ENCODE peak calls at places on chromosome 4, in eight cellular contexts. J is cardiac muscle cell; L is left lung; R is neuronal stem cell; A is gastrocnemius medialis; H is esophagus squamous epithelium; C is Peyer's patch; W is CD4-positive, alpha-beta T cell. S is an unnamed sample.

GRCh38 chr4:2515835-2516550 is 20.5 kb upstream of the FAM193A start:
- DNase-seq in J (peak; percentile 36), L (no peak), R (no peak), A (peak; percentile 39), H (no peak), C (no peak), W (no peak), S (no peak)

GRCh38 chr4:156778606-156779005 is 193.0 kb downstream of the PDGFC start:
- DNase-seq in J (peak; percentile 80), L (no peak), R (no peak), A (no peak), H (no peak), C (no peak), W (no peak), S (no peak)

GRCh38 chr4:110106946-110107325 is 91.5 kb downstream of the ELOVL6 start:
- DNase-seq in J (peak; percentile 67), L (no peak), R (no peak), A (no peak), H (no peak), C (no peak), W (no peak), S (no peak)

GRCh38 chr4:157521916-157522315 is 301.4 kb downstream of the GRIA2 start:
- DNase-seq in J (peak; percentile 12), L (no peak), R (no peak), A (no peak), H (no peak), C (no peak), W (no peak), S (no peak)

GRCh38 chr4:99968330-99968729 is 18.3 kb upstream of the H2AZ1 start:
- DNase-seq in J (peak; percentile 12), L (no peak), R (no peak), A (no peak), H (no peak), C (no peak), W (no peak), S (no peak)

GRCh38 chr4:147597561-147597960 is 19.6 kb upstream of the TMEM184C start:
- DNase-seq in J (no peak), L (no peak), R (no peak), A (no peak), H (no peak), C (no peak), W (no peak), S (no peak)

GRCh38 chr4:43932448-43932847 is 516.2 kb downstream of the KCTD8 start:
- DNase-seq in J (no peak), L (no peak), R (no peak), A (no peak), H (no peak), C (no peak), W (no peak), S (no peak)

GRCh38 chr4:8676676-8677075 is 84.1 kb downstream of the CPZ start:
- DNase-seq in J (no peak), L (no peak), R (no peak), A (no peak), H (no peak), C (no peak), W (no peak), S (no peak)

GRCh38 chr4:183798249-183798920 is 106.7 kb upstream of the STOX2 start:
- DNase-seq in J (no peak), L (no peak), R (no peak), A (no peak), H (no peak), C (no peak), W (no peak), S (no peak)

GRCh38 chr4:183798921-183799307 is 106.2 kb upstream of the STOX2 start:
- DNase-seq in J (no peak), L (no peak), R (no peak), A (no peak), H (no peak), C (no peak), W (no peak), S (no peak)

GRCh38 chr4:183797445-183798248 is 107.5 kb upstream of the STOX2 start:
- DNase-seq in J (peak; percentile 29), L (peak; percentile 47), R (peak; percentile 31), A (no peak), H (no peak), C (no peak), W (no peak), S (no peak)

GRCh38 chr4:183801460-183802168 is 103.5 kb upstream of the STOX2 start:
- DNase-seq in J (no peak), L (peak; percentile 76), R (no peak), A (no peak), H (no peak), C (no peak), W (no peak), S (no peak)

GRCh38 chr4:183797041-183797444 is 108.1 kb upstream of the STOX2 start:
- DNase-seq in J (no peak), L (peak; percentile 66), R (peak; percentile 6), A (no peak), H (no peak), C (no peak), W (no peak), S (no peak)
- H3K27ac ChIP-seq in J (no peak overlapping the region), L (peak overlapping the region; percentile 78), R (no peak overlapping the region), A (peak overlapping the region; percentile 32), H (peak overlapping the region; percentile 96), C (peak overlapping the region; percentile 58), W (no peak overlapping the region), S (no peak overlapping the region)

GRCh38 chr4:151458148-151458547 is 49.2 kb downstream of the FHIP1A start:
- DNase-seq in J (no peak), L (no peak), R (no peak), A (no peak), H (no peak), C (no peak), W (no peak), S (no peak)
- H3K9me3 ChIP-seq in J (no peaks in the 10 kb centered on the region), L (no peaks in the 10 kb centered on the region), R (no peaks in the 10 kb centered on the region), A (no peaks in the 10 kb centered on the region), H (no peaks in the 10 kb centered on the region), C (no peaks in the 10 kb centered on the region), W (no peaks in the 10 kb centered on the region), S (no peaks in the 10 kb centered on the region)

DNA sequence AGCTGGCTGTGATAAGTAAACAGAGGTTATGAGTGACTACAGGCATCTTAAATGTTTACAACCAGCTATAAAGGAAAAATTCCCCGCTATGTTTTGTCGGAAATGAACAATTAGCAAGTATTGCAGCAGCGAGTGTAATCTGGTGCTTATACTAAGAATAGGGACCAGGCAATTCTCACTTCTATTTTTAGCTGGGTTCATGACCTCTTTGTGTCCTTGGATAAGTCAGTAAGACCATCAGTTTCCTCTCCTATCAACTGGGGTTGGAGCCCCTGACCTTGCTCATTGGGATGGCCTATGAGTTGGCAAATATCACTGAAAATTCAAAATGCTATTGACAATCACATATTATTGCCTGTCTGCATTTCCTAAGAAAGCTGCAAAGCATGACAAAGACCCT is 22.1 kb downstream of the GATB start:
- DNase-seq in J (no peak), L (no peak), R (no peak), A (no peak), H (no peak), C (no peak), W (no peak), S (no peak)
- H3K27ac ChIP-seq in J (no peak overlapping the region), L (no peak overlapping the region), R (no peak overlapping the region), A (no peak overlapping the region), H (no peak overlapping the region), C (no peak overlapping the region), W (no peak overlapping the region), S (no peak overlapping the region)

GRCh38 chr4:182800216-182800515 is 117.0 kb downstream of the DCTD start:
- DNase-seq in J (no peak), L (no peak), R (no peak), A (no peak), H (no peak), C (no peak), W (no peak), S (no peak)

GRCh38 chr4:182801626-182802025 is 115.6 kb downstream of the DCTD start:
- DNase-seq in J (no peak), L (no peak), R (no peak), A (no peak), H (no peak), C (no peak), W (no peak), S (no peak)

GRCh38 chr4:182799515-182800215 is 117.5 kb downstream of the DCTD start:
- DNase-seq in J (no peak), L (no peak), R (no peak), A (no peak), H (no peak), C (no peak), W (no peak), S (no peak)

GRCh38 chr4:182795446-182796238 is 121.5 kb downstream of the DCTD start:
- DNase-seq in J (no peak), L (no peak), R (no peak), A (no peak), H (no peak), C (no peak), W (no peak), S (no peak)
- H3K9me3 ChIP-seq in J (no peaks in the 10 kb centered on the region), L (no peaks in the 10 kb centered on the region), R (peaks cover 46% of the 10 kb centered on the region), A (no peaks in the 10 kb centered on the region), H (no peaks in the 10 kb centered on the region), C (no peaks in the 10 kb centered on the region), W (no peaks in the 10 kb centered on the region), S (no peaks in the 10 kb centered on the region)

DNA sequence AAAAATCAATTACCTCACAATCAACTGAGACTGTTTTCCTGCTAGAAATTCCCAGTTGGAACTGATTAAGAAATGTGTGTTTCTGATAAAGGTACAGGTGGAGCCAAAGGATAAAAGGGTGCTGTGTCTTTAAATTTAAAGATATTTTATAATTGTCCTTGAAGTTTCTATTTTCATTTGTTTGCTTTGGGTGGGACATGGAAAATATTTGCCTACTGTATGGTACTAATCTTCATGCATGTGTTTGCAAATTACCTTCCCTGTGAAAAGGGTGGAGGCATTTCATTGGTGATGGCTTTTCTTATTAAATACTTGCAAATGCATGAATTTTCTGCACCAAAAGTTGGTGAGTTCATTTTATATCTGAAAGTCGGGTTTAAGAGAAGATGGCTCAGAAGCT is 215.9 kb downstream of the RELL1 start:
- DNase-seq in J (no peak), L (no peak), R (no peak), A (no peak), H (no peak), C (no peak), W (no peak), S (no peak)
- H3K27ac ChIP-seq in J (no peak overlapping the region), L (no peak overlapping the region), R (no peak overlapping the region), A (no peak overlapping the region), H (no peak overlapping the region), C (no peak overlapping the region), W (no peak overlapping the region), S (no peak overlapping the region)

DNA sequence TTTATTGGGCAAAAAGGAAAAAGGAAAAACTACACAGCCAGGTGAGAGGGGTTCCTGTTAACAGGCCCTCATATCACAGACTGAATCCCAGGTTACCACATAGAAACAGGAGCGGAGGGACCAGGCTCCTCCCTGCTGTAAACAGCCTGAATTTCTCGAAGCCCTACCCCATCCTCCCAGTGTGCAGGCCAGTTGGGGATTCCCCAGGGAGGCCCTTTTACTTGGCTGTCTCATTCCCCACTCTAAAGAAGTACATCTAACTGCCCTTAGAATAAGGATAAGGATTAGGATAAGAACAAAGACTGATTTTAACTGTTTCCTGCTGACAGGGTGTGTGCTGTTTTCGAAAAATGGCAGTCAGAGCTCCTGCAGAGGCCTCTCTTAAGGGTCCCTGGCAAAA is 133.7 kb downstream of the PAPSS1 start:
- DNase-seq in J (peak; percentile 45), L (no peak), R (no peak), A (no peak), H (no peak), C (no peak), W (no peak), S (no peak)
- H3K9me3 ChIP-seq in J (no peaks in the 10 kb centered on the region), L (no peaks in the 10 kb centered on the region), R (no peaks in the 10 kb centered on the region), A (no peaks in the 10 kb centered on the region), H (no peaks in the 10 kb centered on the region), C (no peaks in the 10 kb centered on the region), W (peaks cover 17% of the 10 kb centered on the region), S (no peaks in the 10 kb centered on the region)

S was measured in CD8-positive, alpha-beta T cell.